ENCODE peak calls at places on chromosomes 4 and X, in eight cellular contexts. L is PC-3, X is neural progenitor cell, M is GM23248, T is astrocyte, W is GM12878, N is fibroblast of lung, P is HCT116. A is an unnamed sample.

GRCh38 chrX:47160781-47161180 is 15.8 kb downstream of the RBM10 start:
- DNase-seq in L (no peak), X (no peak), M (peak), T (no peak), W (no peak), N (no peak), P (no peak), A (no peak)

GRCh38 chrX:49761481-49761880 is 65.7 kb upstream of the PAGE1 start:
- DNase-seq in L (peak), X (peak), M (peak), T (no peak), W (no peak), N (peak), P (no peak), A (peak)

GRCh38 chr4:145782756-145783155 is 102.8 kb downstream of the C4orf51 start:
- DNase-seq in L (peak), X (no peak), M (no peak), T (no peak), W (no peak), N (no peak), P (no peak), A (no peak)

GRCh38 chrX:13283968-13284914 is 35.6 kb downstream of the ATXN3L start:
- DNase-seq in L (peak), X (peak), M (peak), T (peak), W (no peak), N (no peak), P (no peak), A (no peak)

GRCh38 chr4:78509030-78509429 is 42.5 kb upstream of the ANXA3 start:
- DNase-seq in L (no peak), X (no peak), M (no peak), T (no peak), W (no peak), N (no peak), P (no peak), A (no peak)

GRCh38 chrX:11757729-11758399 is at the start of gene MSL3:
- DNase-seq in L (peak), X (peak), M (peak), T (peak), W (no peak), N (peak), P (no peak), A (peak)

GRCh38 chr4:21202959-21203358 is 502.7 kb downstream of the PACRGL start:
- DNase-seq in L (no peak), X (no peak), M (no peak), T (no peak), W (no peak), N (no peak), P (no peak), A (no peak)

GRCh38 chr4:65968873-65969272 is 298.6 kb upstream of the EPHA5 start:
- DNase-seq in L (no peak), X (no peak), M (no peak), T (peak), W (no peak), N (no peak), P (no peak), A (no peak)

GRCh38 chrX:38805294-38806053 is 4.2 kb downstream of the MID1IP1 start:
- DNase-seq in L (peak), X (peak), M (peak), T (peak), W (no peak), N (peak), P (no peak), A (peak)

GRCh38 chr4:108172231-108172779 is 3.6 kb upstream of the LEF1 start:
- DNase-seq in L (no peak), X (peak), M (peak), T (peak), W (no peak), N (peak), P (no peak), A (peak)

GRCh38 chr4:137065306-137065705 is 467.0 kb downstream of the PCDH18 start:
- DNase-seq in L (no peak), X (no peak), M (peak), T (peak), W (no peak), N (peak), P (no peak), A (no peak)

GRCh38 chrX:1493877-1494510 is 41.3 kb upstream of the ASMTL start:
- DNase-seq in L (no peak), X (peak), M (no peak), T (no peak), W (no peak), N (no peak), P (no peak), A (peak)

GRCh38 chrX:97860206-97860605 is 976.5 kb downstream of the RPA4 start:
- DNase-seq in L (peak), X (no peak), M (no peak), T (peak), W (no peak), N (peak), P (no peak), A (no peak)

GRCh38 chr4:74669702-74670101 is 124.6 kb downstream of the BTC start:
- DNase-seq in L (no peak), X (no peak), M (no peak), T (no peak), W (no peak), N (no peak), P (no peak), A (no peak)
- H3K9ac ChIP-seq in L (peak), X (no peak), M (no peak), T (no peak), W (no peak), N (no peak), P (peak), A (no peak)

DNA sequence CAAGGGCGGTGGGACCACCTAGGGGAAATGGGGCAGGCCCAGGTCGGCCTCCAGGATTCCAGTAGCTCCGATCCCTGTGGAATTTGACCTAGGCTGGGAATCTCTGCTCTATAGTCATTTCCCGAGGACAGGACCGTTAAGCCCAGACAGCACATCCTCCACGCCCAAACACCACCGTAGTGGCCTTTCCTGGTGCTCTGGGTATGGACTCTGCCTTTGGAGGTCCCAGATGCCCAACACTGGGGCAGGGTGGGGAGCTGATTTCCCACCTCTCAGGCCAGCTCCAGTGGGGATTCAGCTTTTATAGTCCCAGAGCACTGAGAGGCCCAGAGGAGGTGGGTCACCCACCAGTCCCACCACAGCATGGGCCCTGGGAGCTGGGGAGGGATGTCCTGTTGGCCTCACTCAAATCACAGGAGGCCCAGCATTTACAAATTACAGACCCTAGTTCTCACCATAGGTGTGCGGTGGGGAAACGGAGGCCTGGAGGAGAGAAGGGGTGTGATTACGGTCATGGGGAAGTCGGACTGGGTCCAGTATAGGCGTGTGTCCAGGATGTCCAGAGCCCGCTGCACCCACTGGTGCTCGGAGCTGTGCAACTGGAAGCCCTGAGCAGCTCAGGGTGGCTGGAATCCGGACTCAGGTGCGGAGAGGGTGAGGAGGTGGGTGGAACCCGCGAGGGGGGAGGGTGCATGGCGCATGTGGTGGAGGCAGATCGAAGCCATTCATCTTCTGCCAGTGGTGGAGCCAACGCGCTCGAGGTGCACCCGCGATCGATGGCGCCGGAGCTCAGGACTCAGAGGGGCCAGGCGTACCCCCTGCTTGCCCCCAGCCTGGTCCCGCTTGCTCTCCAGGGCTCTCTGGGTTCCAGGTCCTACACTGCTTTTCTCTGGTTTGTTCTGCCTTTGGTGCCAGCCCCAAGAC is 7.6 kb downstream of the HMX1 start:
- DNase-seq in L (no peak), X (no peak), M (no peak), T (no peak), W (no peak), N (no peak), P (no peak), A (no peak)
- TF ChIP-seq EZH2 in L (no peak), X (no peak), M (no peak), T (peak), W (no peak), N (no peak), P (no peak), A (no peak)

GRCh38 chr4:30727409-30727808 is 7.2 kb downstream of the PCDH7 start:
- DNase-seq in L (no peak), X (no peak), M (no peak), T (no peak), W (no peak), N (peak), P (no peak), A (no peak)

GRCh38 chr4:30724217-30724616 is 4.0 kb downstream of the PCDH7 start:
- DNase-seq in L (no peak), X (no peak), M (no peak), T (no peak), W (no peak), N (peak), P (no peak), A (no peak)

GRCh38 chr4:30722916-30723270 is 2.7 kb downstream of the PCDH7 start:
- DNase-seq in L (no peak), X (peak), M (no peak), T (no peak), W (no peak), N (peak), P (no peak), A (no peak)

GRCh38 chr4:30726090-30726668 is 6.0 kb downstream of the PCDH7 start:
- DNase-seq in L (no peak), X (no peak), M (no peak), T (no peak), W (no peak), N (peak), P (no peak), A (no peak)

GRCh38 chr4:30725562-30725961 is 5.4 kb downstream of the PCDH7 start:
- DNase-seq in L (no peak), X (no peak), M (no peak), T (no peak), W (no peak), N (peak), P (no peak), A (no peak)
- H3K9ac ChIP-seq in L (no peak), X (no peak), M (no peak), T (peak), W (no peak), N (no peak), P (no peak), A (no peak)

GRCh38 chrX:137428251-137428661 is 137.7 kb upstream of the ZIC3 start:
- DNase-seq in L (no peak), X (peak), M (peak), T (no peak), W (no peak), N (no peak), P (no peak), A (no peak)
- TF ChIP-seq EZH2 in L (no peak), X (no peak), M (no peak), T (no peak), W (no peak), N (peak), P (no peak), A (no peak)

DNA sequence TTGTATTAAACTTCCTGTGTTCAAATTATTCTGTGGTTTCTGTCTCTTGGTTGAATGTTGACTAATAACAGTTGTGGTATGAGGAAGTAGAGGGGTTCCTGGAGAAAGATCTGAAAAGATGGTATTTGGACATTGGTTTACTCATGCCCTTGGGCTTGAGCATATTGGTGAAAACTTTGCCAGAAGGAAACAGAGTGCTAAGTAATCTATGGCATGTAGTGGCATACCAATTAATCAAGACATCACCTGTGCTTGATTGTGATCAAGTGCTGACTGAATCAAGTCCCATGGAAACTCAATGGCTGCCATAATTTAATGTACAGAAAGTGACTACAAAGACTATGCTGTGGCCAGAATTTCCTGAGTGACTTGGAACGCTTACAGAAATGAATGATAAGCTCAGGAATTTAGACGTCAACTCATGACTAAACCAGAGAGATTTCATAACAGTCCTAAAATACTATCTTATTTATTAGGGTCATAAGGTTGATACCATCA is 2063.0 kb downstream of the ARAP2 start:
- DNase-seq in L (peak), X (no peak), M (peak), T (peak), W (no peak), N (peak), P (peak), A (no peak)
- H3K9ac ChIP-seq in L (peak), X (no peak), M (no peak), T (peak), W (no peak), N (no peak), P (peak), A (no peak)